ENCODE peak calls at places on chromosomes 6 and 20, in ten cellular contexts. Y, C, X, V, M, G, N, P, J and Q are unnamed samples.

GRCh38 chr20:37901667-37902503 is 1.0 kb upstream of the VSTM2L start:
- DNase-seq in Y (peak), C (peak), X (no peak), V (no peak), M (no peak), G (peak), N (no peak), P (peak), J (no peak), Q (no peak)

GRCh38 chr6:125835221-125835744 is 44.5 kb downstream of the NCOA7 start:
- DNase-seq in Y (peak), C (no peak), X (no peak), V (peak), M (no peak), G (peak), N (no peak), P (no peak), J (peak), Q (no peak)

GRCh38 chr20:48102821-48103635 is 317.7 kb upstream of the SULF2 start:
- DNase-seq in Y (peak), C (no peak), X (no peak), V (no peak), M (no peak), G (no peak), N (no peak), P (no peak), J (no peak), Q (no peak)

GRCh38 chr6:89978749-89979145 is 84.5 kb downstream of the GJA10 start:
- DNase-seq in Y (no peak), C (no peak), X (no peak), V (no peak), M (no peak), G (no peak), N (no peak), P (no peak), J (no peak), Q (no peak)

GRCh38 chr6:5246870-5247161 is 13.9 kb downstream of the LYRM4 start:
- DNase-seq in Y (no peak), C (peak), X (no peak), V (no peak), M (no peak), G (no peak), N (no peak), P (no peak), J (no peak), Q (no peak)

GRCh38 chr20:44704551-44704971 is 10.6 kb upstream of the CCN5 start:
- DNase-seq in Y (peak), C (no peak), X (no peak), V (no peak), M (no peak), G (no peak), N (no peak), P (no peak), J (peak), Q (no peak)

GRCh38 chr6:90610671-90611542 is 24.0 kb upstream of the MAP3K7 start:
- DNase-seq in Y (peak), C (no peak), X (peak), V (no peak), M (no peak), G (peak), N (no peak), P (peak), J (peak), Q (no peak)

GRCh38 chr6:141641951-141642350 is 490.8 kb upstream of the GJE1 start:
- DNase-seq in Y (no peak), C (no peak), X (no peak), V (no peak), M (no peak), G (no peak), N (no peak), P (no peak), J (no peak), Q (no peak)

GRCh38 chr20:39631557-39631956 is 669.4 kb downstream of the DHX35 start:
- DNase-seq in Y (no peak), C (no peak), X (no peak), V (no peak), M (no peak), G (no peak), N (no peak), P (no peak), J (no peak), Q (no peak)

GRCh38 chr20:52313335-52313963 is 121.9 kb upstream of the ZFP64 start:
- DNase-seq in Y (peak), C (peak), X (no peak), V (no peak), M (no peak), G (peak), N (no peak), P (peak), J (peak), Q (no peak)

GRCh38 chr6:142753196-142753595 is 191.8 kb downstream of the HIVEP2 start:
- DNase-seq in Y (no peak), C (no peak), X (no peak), V (no peak), M (no peak), G (no peak), N (no peak), P (no peak), J (no peak), Q (no peak)

GRCh38 chr6:41039060-41039998 is at the start of gene UNC5CL:
- DNase-seq in Y (peak), C (peak), X (peak), V (peak), M (no peak), G (peak), N (peak), P (peak), J (no peak), Q (no peak)

GRCh38 chr6:118856301-118856700 is 37.7 kb upstream of the ASF1A start:
- DNase-seq in Y (no peak), C (no peak), X (no peak), V (no peak), M (no peak), G (no peak), N (no peak), P (no peak), J (no peak), Q (no peak)

GRCh38 chr6:144190593-144190992 is 40.3 kb downstream of the STX11 start:
- DNase-seq in Y (peak), C (no peak), X (no peak), V (no peak), M (no peak), G (peak), N (no peak), P (no peak), J (no peak), Q (no peak)

GRCh38 chr6:13407368-13407708 is 79.0 kb upstream of the TBC1D7 start:
- DNase-seq in Y (no peak), C (no peak), X (no peak), V (no peak), M (no peak), G (no peak), N (no peak), P (no peak), J (no peak), Q (no peak)

GRCh38 chr6:98976674-98977365 is 29.1 kb upstream of the FBXL4 start:
- DNase-seq in Y (no peak), C (no peak), X (no peak), V (peak), M (no peak), G (no peak), N (no peak), P (no peak), J (no peak), Q (no peak)